ENCODE peak calls at places on chromosomes 7 and 10, in four cellular contexts. C is GM12865, Y is heart right ventricle, X is epithelial cell of esophagus. A is an unnamed sample.

GRCh38 chr10:116708386-116708785 is 34.0 kb downstream of the HSPA12A start:
- DNase-seq in C (no peak), Y (no peak), X (peak; percentile 4), A (no peak)

GRCh38 chr10:42690449-42691360 is 52.3 kb upstream of the ZNF33B start:
- DNase-seq in C (no peak), Y (no peak), X (no peak), A (peak; percentile 61)

GRCh38 chr10:72254891-72255568 is 18.7 kb upstream of the DDIT4 start:
- DNase-seq in C (peak; percentile 70), Y (peak; percentile 87), X (peak; percentile 66), A (peak; percentile 77)

GRCh38 chr10:61031341-61031740 is 87.4 kb upstream of the RHOBTB1 start:
- DNase-seq in C (no peak), Y (no peak), X (no peak), A (no peak)

GRCh38 chr7:74452748-74453320 is 872 bp upstream of the GTF2IRD1 start:
- DNase-seq in C (no peak), Y (no peak), X (peak; percentile 16), A (no peak)

GRCh38 chr10:78197628-78198272 is 164.1 kb downstream of the RPS24 start:
- DNase-seq in C (no peak), Y (no peak), X (no peak), A (no peak)

GRCh38 chr7:151264615-151265014 is 16.1 kb upstream of the SMARCD3 start:
- DNase-seq in C (no peak), Y (no peak), X (no peak), A (peak; percentile 34)

GRCh38 chr10:63464402-63465292 is 1.1 kb downstream of the JMJD1C start:
- DNase-seq in C (no peak), Y (no peak), X (peak; percentile 37), A (no peak)

GRCh38 chr7:98930464-98930863 is 52.1 kb downstream of the TRRAP start:
- DNase-seq in C (peak; percentile 87), Y (no peak), X (no peak), A (no peak)

GRCh38 chr10:29277296-29277695 is 11.6 kb upstream of the LYZL1 start:
- DNase-seq in C (no peak), Y (no peak), X (no peak), A (no peak)

GRCh38 chr10:10826125-10826524 is 191.5 kb upstream of the CELF2 start:
- DNase-seq in C (no peak), Y (no peak), X (peak; percentile 68), A (no peak)

GRCh38 chr7:102300643-102301211 is 14.1 kb downstream of the SH2B2 start:
- DNase-seq in C (peak; percentile 2), Y (no peak), X (no peak), A (peak; percentile 57)

GRCh38 chr7:111011500-111011899 is 79.4 kb upstream of the LRRN3 start:
- DNase-seq in C (peak; percentile 2), Y (no peak), X (no peak), A (no peak)

GRCh38 chr7:107712025-107712424 is 31.9 kb upstream of the CBLL1 start:
- DNase-seq in C (no peak), Y (no peak), X (no peak), A (no peak)

GRCh38 chr10:29431711-29432110 is 142.8 kb downstream of the LYZL1 start:
- DNase-seq in C (no peak), Y (no peak), X (no peak), A (no peak)

GRCh38 chr10:81863771-81864170 is 11.2 kb upstream of the NRG3 start:
- DNase-seq in C (no peak), Y (no peak), X (no peak), A (no peak)

GRCh38 chr7:105512415-105512814 is 9.7 kb downstream of the PUS7 start:
- DNase-seq in C (no peak), Y (no peak), X (no peak), A (no peak)

GRCh38 chr10:125768217-125768616 is 7.4 kb downstream of the MMP21 start:
- DNase-seq in C (no peak), Y (no peak), X (no peak), A (no peak)

GRCh38 chr7:68476966-68477365 is 1121.3 kb upstream of the AUTS2 start:
- DNase-seq in C (no peak), Y (no peak), X (no peak), A (no peak)

GRCh38 chr7:15555385-15555859 is 6.4 kb downstream of the AGMO start:
- DNase-seq in C (no peak), Y (no peak), X (peak; percentile 81), A (no peak)

GRCh38 chr7:82428186-82428961 is 15.2 kb downstream of the CACNA2D1 start:
- DNase-seq in C (no peak), Y (no peak), X (no peak), A (no peak)

GRCh38 chr7:14195896-14196295 is 206.4 kb upstream of the ETV1 start:
- DNase-seq in C (no peak), Y (no peak), X (peak; percentile 27), A (no peak)

GRCh38 chr7:49433794-49434193 is 339.6 kb upstream of the VWC2 start:
- DNase-seq in C (no peak), Y (no peak), X (no peak), A (no peak)

GRCh38 chr10:23448802-23449570 is 10.1 kb downstream of the OTUD1 start:
- DNase-seq in C (peak; percentile 47), Y (no peak), X (peak; percentile 15), A (no peak)

GRCh38 chr10:100999742-101000601 is at the start of gene LZTS2:
- DNase-seq in C (no peak), Y (no peak), X (peak; percentile 32), A (no peak)

GRCh38 chr7:137975223-137975622 is 26.7 kb downstream of the CREB3L2 start:
- DNase-seq in C (peak; percentile 65), Y (peak; percentile 58), X (no peak), A (no peak)

GRCh38 chr7:152505606-152506005 is 69.8 kb upstream of the KMT2C start:
- DNase-seq in C (no peak), Y (no peak), X (no peak), A (no peak)

GRCh38 chr7:13336227-13336626 is 648.8 kb downstream of the ARL4A start:
- DNase-seq in C (no peak), Y (no peak), X (peak; percentile 67), A (no peak)

GRCh38 chr10:12484945-12485805 is 135.8 kb downstream of the CAMK1D start:
- DNase-seq in C (peak; percentile 91), Y (peak; percentile 55), X (no peak), A (no peak)

GRCh38 chr10:91077549-91078017 is 142.9 kb upstream of the PCGF5 start:
- DNase-seq in C (no peak), Y (peak; percentile 87), X (peak; percentile 38), A (no peak)

GRCh38 chr10:103736763-103737162 is 118.6 kb downstream of the SH3PXD2A start:
- DNase-seq in C (peak; percentile 36), Y (no peak), X (peak; percentile 88), A (no peak)

GRCh38 chr7:45689011-45689796 is 115.0 kb downstream of the ADCY1 start:
- DNase-seq in C (peak; percentile 24), Y (no peak), X (peak; percentile 70), A (no peak)

GRCh38 chr10:103739039-103739764 is 116.2 kb downstream of the SH3PXD2A start:
- DNase-seq in C (no peak), Y (peak; percentile 66), X (peak; percentile 73), A (no peak)

GRCh38 chr7:114140561-114140960 is 221.8 kb upstream of the PPP1R3A start:
- DNase-seq in C (no peak), Y (no peak), X (no peak), A (no peak)

GRCh38 chr7:110186334-110186733 is 904.6 kb upstream of the LRRN3 start:
- DNase-seq in C (no peak), Y (no peak), X (peak; percentile 53), A (no peak)

GRCh38 chr7:1144269-1144771 is 15.7 kb downstream of the ZFAND2A start:
- DNase-seq in C (peak; percentile 56), Y (peak; percentile 50), X (peak; percentile 39), A (no peak)

GRCh38 chr7:1142051-1142635 is 17.9 kb downstream of the ZFAND2A start:
- DNase-seq in C (no peak), Y (no peak), X (no peak), A (no peak)

GRCh38 chr7:1140481-1141104 is 19.4 kb downstream of the ZFAND2A start:
- DNase-seq in C (peak; percentile 50), Y (no peak), X (no peak), A (no peak)

GRCh38 chr7:1137517-1138167 is 22.4 kb downstream of the ZFAND2A start:
- DNase-seq in C (no peak), Y (no peak), X (no peak), A (no peak)

GRCh38 chr7:1141651-1142050 is 18.3 kb downstream of the ZFAND2A start:
- DNase-seq in C (no peak), Y (no peak), X (no peak), A (no peak)
- TF ChIP-seq CTCF in C (no peak), Y (no peak), X (no peak), A (no peak)

DNA sequence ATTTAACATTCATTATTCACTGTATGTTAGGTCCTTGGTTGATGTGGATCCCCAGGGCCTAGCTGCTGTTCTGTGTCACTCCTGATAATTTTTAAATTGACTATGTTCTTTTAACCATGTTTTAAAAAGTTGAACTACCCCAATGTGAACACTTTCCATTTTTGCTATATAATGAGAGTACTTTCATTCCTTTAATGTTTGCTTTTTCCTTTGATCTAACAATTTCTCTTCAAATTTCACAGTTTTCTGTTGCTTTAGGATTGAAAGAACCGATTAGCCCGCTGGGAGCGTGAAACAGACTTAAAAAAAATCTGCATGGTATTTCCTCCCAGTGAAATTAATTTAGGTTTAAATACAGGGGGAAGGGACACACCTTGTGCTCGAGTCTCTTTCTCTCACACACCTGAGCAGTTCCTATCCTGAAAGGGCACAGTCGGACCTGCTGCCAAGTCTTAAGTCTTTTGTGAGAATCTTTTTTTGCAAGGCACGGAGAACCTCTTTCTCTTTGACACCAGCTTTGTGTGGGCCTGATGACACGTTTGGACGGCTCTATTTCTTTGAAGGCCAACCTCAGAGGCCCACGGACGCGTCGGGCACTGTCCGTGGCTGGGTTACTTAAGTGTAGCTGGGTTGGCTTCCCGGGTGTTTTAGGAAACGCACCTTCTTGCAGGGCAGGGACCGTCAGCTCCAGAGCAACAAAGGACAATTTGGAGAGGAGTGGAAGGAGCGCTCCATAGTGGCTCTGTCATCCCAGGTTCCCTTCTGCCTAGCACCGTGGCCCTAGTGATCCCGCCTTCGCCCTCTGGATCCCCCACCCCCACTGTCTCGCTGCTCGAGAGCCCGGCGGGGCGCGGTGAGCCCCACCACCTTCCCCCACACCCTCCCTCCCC is 1.0 kb upstream of the CHN2 start:
- DNase-seq in C (no peak), Y (no peak), X (no peak), A (no peak)
- H3K4me3 ChIP-seq in C (no peak overlapping the region), Y (peak overlapping the region; percentile 73), X (no peak overlapping the region), A (no peak overlapping the region)

DNA sequence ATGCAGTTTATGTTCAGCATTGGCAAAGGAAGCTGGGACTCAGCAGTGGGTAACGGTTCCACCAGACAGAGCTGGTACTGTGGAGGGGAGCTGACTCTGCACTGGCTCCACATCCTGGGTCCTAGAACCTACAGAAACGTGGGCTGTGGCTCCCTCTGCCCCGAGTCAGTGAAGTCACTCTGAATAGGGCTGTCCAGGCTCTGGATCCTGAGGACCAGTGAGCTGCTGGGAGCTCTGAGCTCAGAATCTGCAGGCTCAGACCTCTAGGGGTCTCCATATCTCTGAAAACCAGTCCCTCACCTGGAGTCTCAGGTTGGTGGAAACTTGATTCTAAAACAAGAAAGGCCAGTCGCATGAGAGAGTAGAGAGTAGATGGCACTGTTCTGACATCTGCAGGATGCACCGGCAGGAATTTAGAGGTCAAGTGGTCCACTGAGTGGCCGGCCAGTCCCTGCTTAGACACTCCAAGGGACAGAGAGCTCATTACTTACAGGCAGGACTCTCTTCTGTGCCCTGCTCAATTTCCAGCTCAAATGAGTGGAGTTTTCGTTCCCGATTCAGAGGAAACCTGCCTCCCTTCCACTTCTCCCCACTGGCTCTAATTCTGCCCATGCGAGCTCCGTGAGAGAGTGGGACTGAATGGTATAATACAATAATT is 18.6 kb downstream of the NPFFR1 start:
- DNase-seq in C (peak; percentile 53), Y (no peak), X (peak; percentile 39), A (no peak)
- TF ChIP-seq CTCF in C (peak; percentile 16), Y (peak; percentile 23), X (peak; percentile 22), A (peak; percentile 45)

GRCh38 chr7:1663857-1664651 is 6.0 kb upstream of the ELFN1 start:
- DNase-seq in C (no peak), Y (peak; percentile 8), X (no peak), A (peak; percentile 65)
- H3K4me3 ChIP-seq in C (no peak overlapping the region), Y (peak overlapping the region; percentile 65), X (no peak overlapping the region), A (no peak overlapping the region)

A was measured in RWPE2.